ENCODE peak calls at places on chromosome 4, in nine cellular contexts. One of them, this sample, is unnamed. For H3K4me1, the result is how much of the 10 kb centered on the place peaks cover.

GRCh38 chr4:25795566-25796454 is 67.0 kb downstream of the SEL1L3 start:
- DNase-seq in prostate gland: no peak
- DNase-seq in HepG2: peak
- DNase-seq in endothelial cell of umbilical vein: no peak
- DNase-seq in tibial nerve: no peak
- DNase-seq in esophagus squamous epithelium: no peak
- DNase-seq in transverse colon: no peak
- DNase-seq in right lobe of liver: no peak
- DNase-seq in upper lobe of left lung: no peak
- DNase-seq in this sample: no peak

GRCh38 chr4:156255608-156256007 is 301.9 kb upstream of the CTSO start:
- DNase-seq in prostate gland: no peak
- DNase-seq in HepG2: no peak
- DNase-seq in endothelial cell of umbilical vein: no peak
- DNase-seq in tibial nerve: no peak
- DNase-seq in esophagus squamous epithelium: no peak
- DNase-seq in transverse colon: no peak
- DNase-seq in right lobe of liver: no peak
- DNase-seq in upper lobe of left lung: no peak
- DNase-seq in this sample: no peak

GRCh38 chr4:189773909-189774308 is 166.8 kb upstream of the FRG1 start:
- DNase-seq in prostate gland: no peak
- DNase-seq in HepG2: no peak
- DNase-seq in endothelial cell of umbilical vein: no peak
- DNase-seq in tibial nerve: no peak
- DNase-seq in esophagus squamous epithelium: no peak
- DNase-seq in transverse colon: no peak
- DNase-seq in right lobe of liver: no peak
- DNase-seq in upper lobe of left lung: no peak
- DNase-seq in this sample: no peak

GRCh38 chr4:42627887-42628646 is 28.8 kb downstream of the ATP8A1 start:
- DNase-seq in prostate gland: no peak
- DNase-seq in HepG2: no peak
- DNase-seq in endothelial cell of umbilical vein: no peak
- DNase-seq in tibial nerve: peak
- DNase-seq in esophagus squamous epithelium: no peak
- DNase-seq in transverse colon: peak
- DNase-seq in right lobe of liver: no peak
- DNase-seq in upper lobe of left lung: no peak
- DNase-seq in this sample: peak

GRCh38 chr4:150010525-150011126 is 67.6 kb upstream of the DCLK2 start:
- DNase-seq in prostate gland: peak
- DNase-seq in HepG2: peak
- DNase-seq in endothelial cell of umbilical vein: peak
- DNase-seq in tibial nerve: no peak
- DNase-seq in esophagus squamous epithelium: no peak
- DNase-seq in transverse colon: peak
- DNase-seq in right lobe of liver: peak
- DNase-seq in upper lobe of left lung: no peak
- DNase-seq in this sample: peak

GRCh38 chr4:3304831-3305609 is 12.2 kb downstream of the RGS12 start:
- DNase-seq in prostate gland: no peak
- DNase-seq in HepG2: no peak
- DNase-seq in endothelial cell of umbilical vein: peak
- DNase-seq in tibial nerve: peak
- DNase-seq in esophagus squamous epithelium: no peak
- DNase-seq in transverse colon: no peak
- DNase-seq in right lobe of liver: peak
- DNase-seq in upper lobe of left lung: peak
- DNase-seq in this sample: peak

GRCh38 chr4:170931326-170931725 is 841.6 kb upstream of the AADAT start:
- DNase-seq in prostate gland: no peak
- DNase-seq in HepG2: no peak
- DNase-seq in endothelial cell of umbilical vein: no peak
- DNase-seq in tibial nerve: no peak
- DNase-seq in esophagus squamous epithelium: no peak
- DNase-seq in transverse colon: no peak
- DNase-seq in right lobe of liver: no peak
- DNase-seq in upper lobe of left lung: no peak
- DNase-seq in this sample: no peak

GRCh38 chr4:68864438-68865177 is 48.8 kb downstream of the UGT2B10 start:
- DNase-seq in prostate gland: peak
- DNase-seq in HepG2: peak
- DNase-seq in endothelial cell of umbilical vein: no peak
- DNase-seq in tibial nerve: no peak
- DNase-seq in esophagus squamous epithelium: no peak
- DNase-seq in transverse colon: peak
- DNase-seq in right lobe of liver: peak
- DNase-seq in upper lobe of left lung: peak
- DNase-seq in this sample: no peak

GRCh38 chr4:182297659-182298058 is 54.5 kb downstream of the TENM3 start:
- DNase-seq in prostate gland: no peak
- DNase-seq in HepG2: no peak
- DNase-seq in endothelial cell of umbilical vein: no peak
- DNase-seq in tibial nerve: no peak
- DNase-seq in esophagus squamous epithelium: no peak
- DNase-seq in transverse colon: no peak
- DNase-seq in right lobe of liver: no peak
- DNase-seq in upper lobe of left lung: no peak
- DNase-seq in this sample: no peak

GRCh38 chr4:142322996-142323395 is 523.1 kb downstream of the INPP4B start:
- DNase-seq in prostate gland: no peak
- DNase-seq in HepG2: no peak
- DNase-seq in endothelial cell of umbilical vein: no peak
- DNase-seq in tibial nerve: no peak
- DNase-seq in esophagus squamous epithelium: no peak
- DNase-seq in transverse colon: no peak
- DNase-seq in right lobe of liver: no peak
- DNase-seq in upper lobe of left lung: no peak
- DNase-seq in this sample: no peak

DNA sequence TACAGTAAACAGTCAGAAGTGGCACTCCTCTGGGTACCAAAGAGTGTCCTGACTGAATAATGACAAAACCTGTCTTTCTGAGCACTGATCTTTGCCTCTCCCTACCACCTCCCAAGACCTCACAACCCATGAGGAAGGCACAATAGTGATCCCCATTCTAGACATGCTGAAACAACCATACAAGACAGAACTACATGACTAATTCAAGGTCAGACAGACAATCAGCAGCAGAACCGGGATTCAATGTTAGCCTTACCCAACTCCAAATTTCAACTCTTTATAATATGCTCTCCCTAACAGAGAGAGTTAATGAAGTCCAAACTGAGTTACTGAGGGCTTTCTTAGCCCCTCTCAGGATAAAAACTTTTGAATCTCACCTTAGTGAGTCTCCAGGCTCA is 71.0 kb downstream of the IRF2 start:
- DNase-seq in prostate gland: no peak
- DNase-seq in HepG2: no peak
- DNase-seq in endothelial cell of umbilical vein: no peak
- DNase-seq in tibial nerve: no peak
- DNase-seq in esophagus squamous epithelium: no peak
- DNase-seq in transverse colon: no peak
- DNase-seq in right lobe of liver: no peak
- DNase-seq in upper lobe of left lung: no peak
- DNase-seq in this sample: no peak
- H3K4me1 ChIP-seq in prostate gland: under half
- H3K4me1 ChIP-seq in HepG2: under half
- H3K4me1 ChIP-seq in endothelial cell of umbilical vein: under half
- H3K4me1 ChIP-seq in tibial nerve: under half
- H3K4me1 ChIP-seq in esophagus squamous epithelium: under half
- H3K4me1 ChIP-seq in transverse colon: under half
- H3K4me1 ChIP-seq in right lobe of liver: under half
- H3K4me1 ChIP-seq in upper lobe of left lung: under half
- H3K4me1 ChIP-seq in this sample: half or more

GRCh38 chr4:88382621-88383020 is 4.0 kb downstream of the HERC6 start:
- DNase-seq in prostate gland: no peak
- DNase-seq in HepG2: no peak
- DNase-seq in endothelial cell of umbilical vein: no peak
- DNase-seq in tibial nerve: no peak
- DNase-seq in esophagus squamous epithelium: no peak
- DNase-seq in transverse colon: no peak
- DNase-seq in right lobe of liver: no peak
- DNase-seq in upper lobe of left lung: no peak
- DNase-seq in this sample: no peak

DNA sequence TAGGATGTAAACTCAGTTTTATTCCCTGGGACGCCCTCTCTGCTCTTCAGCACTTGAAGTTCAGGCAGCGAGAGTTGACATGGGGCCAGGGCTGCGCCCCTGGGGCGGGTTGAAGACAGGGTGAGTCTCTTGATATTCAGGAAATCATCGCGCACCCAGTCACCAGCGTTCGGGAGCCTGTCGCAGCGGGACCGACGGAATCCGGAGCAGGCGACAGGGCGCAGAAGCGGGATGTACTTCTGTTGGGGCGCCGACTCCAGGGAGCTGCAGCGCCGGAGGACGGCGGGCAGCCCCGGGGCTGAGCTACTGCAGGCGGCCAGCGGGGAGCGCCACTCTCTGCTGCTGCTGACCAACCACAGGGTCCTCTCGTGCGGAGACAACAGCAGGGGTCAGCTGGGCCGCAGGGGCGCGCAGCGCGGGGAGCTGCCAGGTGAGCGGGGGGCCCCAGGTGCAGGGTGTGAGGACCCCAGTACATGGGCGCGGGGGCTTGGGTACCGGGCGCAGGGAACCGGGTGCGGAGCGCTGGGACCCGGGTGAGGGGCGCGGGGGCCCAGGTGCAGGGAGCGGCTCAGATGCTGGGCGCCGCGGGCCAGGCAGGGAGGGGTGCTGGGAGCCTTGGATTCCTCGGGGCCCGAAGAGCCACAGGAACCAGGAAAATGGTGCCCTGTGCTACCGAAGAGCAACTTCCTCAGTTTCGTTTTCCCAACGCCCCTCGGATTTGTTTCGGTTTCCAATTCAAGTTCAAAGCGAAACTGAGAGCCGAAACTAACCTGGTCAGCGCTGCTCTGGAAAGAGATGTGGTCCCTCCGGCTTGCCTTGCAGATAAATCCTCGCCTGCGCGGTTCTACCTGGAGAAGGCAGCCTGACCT is at the start of gene HERC6:
- DNase-seq in prostate gland: peak
- DNase-seq in HepG2: peak
- DNase-seq in endothelial cell of umbilical vein: peak
- DNase-seq in tibial nerve: peak
- DNase-seq in esophagus squamous epithelium: peak
- DNase-seq in transverse colon: peak
- DNase-seq in right lobe of liver: peak
- DNase-seq in upper lobe of left lung: peak
- DNase-seq in this sample: peak
- TF ChIP-seq POLR2A in prostate gland: peak
- TF ChIP-seq POLR2A in HepG2: no peak
- TF ChIP-seq POLR2A in endothelial cell of umbilical vein: no peak
- TF ChIP-seq POLR2A in tibial nerve: no peak
- TF ChIP-seq POLR2A in esophagus squamous epithelium: peak
- TF ChIP-seq POLR2A in transverse colon: peak
- TF ChIP-seq POLR2A in right lobe of liver: peak
- TF ChIP-seq POLR2A in upper lobe of left lung: peak
- TF ChIP-seq POLR2A in this sample: no peak

GRCh38 chr4:128287159-128287870 is at the start of gene PGRMC2:
- DNase-seq in prostate gland: no peak
- DNase-seq in HepG2: no peak
- DNase-seq in endothelial cell of umbilical vein: no peak
- DNase-seq in tibial nerve: no peak
- DNase-seq in esophagus squamous epithelium: peak
- DNase-seq in transverse colon: peak
- DNase-seq in right lobe of liver: peak
- DNase-seq in upper lobe of left lung: peak
- DNase-seq in this sample: peak

GRCh38 chr4:128286474-128287158 is 997 bp downstream of the PGRMC2 start:
- DNase-seq in prostate gland: peak
- DNase-seq in HepG2: peak
- DNase-seq in endothelial cell of umbilical vein: peak
- DNase-seq in tibial nerve: no peak
- DNase-seq in esophagus squamous epithelium: no peak
- DNase-seq in transverse colon: no peak
- DNase-seq in right lobe of liver: no peak
- DNase-seq in upper lobe of left lung: no peak
- DNase-seq in this sample: no peak

GRCh38 chr4:128283071-128283470 is 4.5 kb downstream of the PGRMC2 start:
- DNase-seq in prostate gland: no peak
- DNase-seq in HepG2: no peak
- DNase-seq in endothelial cell of umbilical vein: no peak
- DNase-seq in tibial nerve: no peak
- DNase-seq in esophagus squamous epithelium: no peak
- DNase-seq in transverse colon: no peak
- DNase-seq in right lobe of liver: no peak
- DNase-seq in upper lobe of left lung: no peak
- DNase-seq in this sample: no peak

GRCh38 chr4:128284317-128284716 is 3.3 kb downstream of the PGRMC2 start:
- DNase-seq in prostate gland: no peak
- DNase-seq in HepG2: no peak
- DNase-seq in endothelial cell of umbilical vein: no peak
- DNase-seq in tibial nerve: no peak
- DNase-seq in esophagus squamous epithelium: no peak
- DNase-seq in transverse colon: no peak
- DNase-seq in right lobe of liver: no peak
- DNase-seq in upper lobe of left lung: no peak
- DNase-seq in this sample: no peak

DNA sequence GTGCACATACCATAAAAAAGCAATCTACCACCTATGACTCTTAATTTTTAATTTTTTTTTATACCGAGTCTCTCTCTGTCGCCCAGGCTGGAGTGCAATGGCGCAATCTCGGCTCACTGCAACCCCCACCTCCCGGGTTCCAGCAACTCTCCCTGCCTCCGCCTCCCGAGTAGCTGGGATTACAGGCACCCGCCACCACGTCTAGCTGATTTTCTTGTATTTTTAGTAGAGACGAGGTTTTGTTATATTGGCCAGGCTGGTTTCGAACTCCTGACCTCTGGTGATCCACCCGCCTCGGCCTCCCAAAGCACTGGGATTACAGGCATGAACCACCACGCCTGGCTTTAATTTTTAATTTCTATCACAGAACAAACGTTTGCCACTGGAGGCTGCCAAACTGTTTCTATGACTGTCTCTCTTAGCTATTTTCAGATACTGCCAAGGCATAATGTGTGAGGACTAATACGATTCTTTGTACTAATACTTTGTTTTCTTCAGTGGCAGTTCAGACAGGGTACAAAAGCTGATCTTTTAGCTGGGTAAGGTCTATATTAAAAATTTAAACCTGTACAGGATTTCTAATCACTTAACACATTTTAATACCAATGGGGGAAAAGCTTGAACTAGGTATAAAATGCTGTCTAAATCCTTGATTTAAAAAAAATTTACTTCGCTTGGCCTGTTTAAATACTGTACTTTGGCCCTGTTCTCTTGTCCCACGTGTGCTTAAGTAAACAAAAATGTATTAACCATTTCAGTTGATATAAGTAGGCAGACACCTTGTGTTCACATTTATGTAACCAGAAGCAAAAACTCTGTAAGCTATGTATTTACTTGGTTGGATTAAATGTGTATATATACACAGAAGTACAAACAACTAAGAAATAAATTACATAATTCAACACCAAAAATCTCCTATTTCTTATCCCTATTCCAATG is 2.3 kb downstream of the PGRMC2 start:
- DNase-seq in prostate gland: no peak
- DNase-seq in HepG2: peak
- DNase-seq in endothelial cell of umbilical vein: peak
- DNase-seq in tibial nerve: no peak
- DNase-seq in esophagus squamous epithelium: no peak
- DNase-seq in transverse colon: peak
- DNase-seq in right lobe of liver: peak
- DNase-seq in upper lobe of left lung: no peak
- DNase-seq in this sample: no peak
- H3K27ac ChIP-seq in prostate gland: peak
- H3K27ac ChIP-seq in HepG2: peak
- H3K27ac ChIP-seq in endothelial cell of umbilical vein: peak
- H3K27ac ChIP-seq in tibial nerve: no peak
- H3K27ac ChIP-seq in esophagus squamous epithelium: peak
- H3K27ac ChIP-seq in transverse colon: peak
- H3K27ac ChIP-seq in right lobe of liver: peak
- H3K27ac ChIP-seq in upper lobe of left lung: peak
- H3K27ac ChIP-seq in this sample: peak

GRCh38 chr4:1597021-1597931 is 86.8 kb downstream of the FAM53A start:
- DNase-seq in prostate gland: no peak
- DNase-seq in HepG2: no peak
- DNase-seq in endothelial cell of umbilical vein: no peak
- DNase-seq in tibial nerve: no peak
- DNase-seq in esophagus squamous epithelium: no peak
- DNase-seq in transverse colon: no peak
- DNase-seq in right lobe of liver: no peak
- DNase-seq in upper lobe of left lung: no peak
- DNase-seq in this sample: no peak
- H3K4me1 ChIP-seq in prostate gland: under half
- H3K4me1 ChIP-seq in HepG2: under half
- H3K4me1 ChIP-seq in endothelial cell of umbilical vein: under half
- H3K4me1 ChIP-seq in tibial nerve: under half
- H3K4me1 ChIP-seq in esophagus squamous epithelium: under half
- H3K4me1 ChIP-seq in transverse colon: under half
- H3K4me1 ChIP-seq in right lobe of liver: under half
- H3K4me1 ChIP-seq in upper lobe of left lung: under half
- H3K4me1 ChIP-seq in this sample: under half

This sample was measured in heart left ventricle.